ENCODE peak calls at places on chromosome 3, in nine cellular contexts. One of them, this sample, is unnamed.

GRCh38 chr3:65999606-66000005 is 39.1 kb downstream of the MAGI1 start:
- DNase-seq in T-helper 1 cell: no peak
- DNase-seq in NCI-H2171 treated with DMSO at 0.1 percent for 48 hours: no peak
- DNase-seq in ovary: no peak
- DNase-seq in Calu3: peak
- DNase-seq in epithelial cell of prostate: no peak
- DNase-seq in cardiac septum: no peak
- DNase-seq in GM03348: no peak
- DNase-seq in activated CD8-positive, alpha-beta memory T cell treated with anti-CD3 and anti-CD28 coated beads for 4 hours: no peak
- DNase-seq in this sample: no peak

GRCh38 chr3:159635047-159635641 is 353.5 kb upstream of the IL12A start:
- DNase-seq in T-helper 1 cell: no peak
- DNase-seq in NCI-H2171 treated with DMSO at 0.1 percent for 48 hours: no peak
- DNase-seq in ovary: no peak
- DNase-seq in Calu3: peak
- DNase-seq in epithelial cell of prostate: no peak
- DNase-seq in cardiac septum: no peak
- DNase-seq in GM03348: no peak
- DNase-seq in activated CD8-positive, alpha-beta memory T cell treated with anti-CD3 and anti-CD28 coated beads for 4 hours: no peak
- DNase-seq in this sample: no peak

GRCh38 chr3:126549861-126550487 is 8.8 kb downstream of the C3orf22 start:
- DNase-seq in T-helper 1 cell: no peak
- DNase-seq in NCI-H2171 treated with DMSO at 0.1 percent for 48 hours: no peak
- DNase-seq in ovary: no peak
- DNase-seq in Calu3: no peak
- DNase-seq in epithelial cell of prostate: no peak
- DNase-seq in cardiac septum: peak
- DNase-seq in GM03348: no peak
- DNase-seq in activated CD8-positive, alpha-beta memory T cell treated with anti-CD3 and anti-CD28 coated beads for 4 hours: no peak
- DNase-seq in this sample: peak

GRCh38 chr3:188683032-188683491 is 488.7 kb upstream of the TPRG1 start:
- DNase-seq in T-helper 1 cell: no peak
- DNase-seq in NCI-H2171 treated with DMSO at 0.1 percent for 48 hours: no peak
- DNase-seq in ovary: no peak
- DNase-seq in Calu3: peak
- DNase-seq in epithelial cell of prostate: no peak
- DNase-seq in cardiac septum: no peak
- DNase-seq in GM03348: peak
- DNase-seq in activated CD8-positive, alpha-beta memory T cell treated with anti-CD3 and anti-CD28 coated beads for 4 hours: no peak
- DNase-seq in this sample: no peak

GRCh38 chr3:57062119-57062631 is 1.7 kb downstream of the SPATA12 start:
- DNase-seq in T-helper 1 cell: no peak
- DNase-seq in NCI-H2171 treated with DMSO at 0.1 percent for 48 hours: no peak
- DNase-seq in ovary: peak
- DNase-seq in Calu3: no peak
- DNase-seq in epithelial cell of prostate: no peak
- DNase-seq in cardiac septum: no peak
- DNase-seq in GM03348: no peak
- DNase-seq in activated CD8-positive, alpha-beta memory T cell treated with anti-CD3 and anti-CD28 coated beads for 4 hours: no peak
- DNase-seq in this sample: no peak

GRCh38 chr3:124846189-124846588 is 41.0 kb downstream of the ITGB5 start:
- DNase-seq in T-helper 1 cell: no peak
- DNase-seq in NCI-H2171 treated with DMSO at 0.1 percent for 48 hours: peak
- DNase-seq in ovary: no peak
- DNase-seq in Calu3: no peak
- DNase-seq in epithelial cell of prostate: no peak
- DNase-seq in cardiac septum: no peak
- DNase-seq in GM03348: peak
- DNase-seq in activated CD8-positive, alpha-beta memory T cell treated with anti-CD3 and anti-CD28 coated beads for 4 hours: no peak
- DNase-seq in this sample: no peak

GRCh38 chr3:5891721-5892120 is 704.2 kb downstream of the EDEM1 start:
- DNase-seq in T-helper 1 cell: no peak
- DNase-seq in NCI-H2171 treated with DMSO at 0.1 percent for 48 hours: no peak
- DNase-seq in ovary: no peak
- DNase-seq in Calu3: no peak
- DNase-seq in epithelial cell of prostate: no peak
- DNase-seq in cardiac septum: no peak
- DNase-seq in GM03348: no peak
- DNase-seq in activated CD8-positive, alpha-beta memory T cell treated with anti-CD3 and anti-CD28 coated beads for 4 hours: no peak
- DNase-seq in this sample: no peak

GRCh38 chr3:195094211-195094921 is 176.6 kb downstream of the XXYLT1 start:
- DNase-seq in T-helper 1 cell: no peak
- DNase-seq in NCI-H2171 treated with DMSO at 0.1 percent for 48 hours: no peak
- DNase-seq in ovary: no peak
- DNase-seq in Calu3: no peak
- DNase-seq in epithelial cell of prostate: no peak
- DNase-seq in cardiac septum: peak
- DNase-seq in GM03348: no peak
- DNase-seq in activated CD8-positive, alpha-beta memory T cell treated with anti-CD3 and anti-CD28 coated beads for 4 hours: no peak
- DNase-seq in this sample: peak

GRCh38 chr3:116423945-116424344 is 21.3 kb downstream of the LSAMP start:
- DNase-seq in T-helper 1 cell: no peak
- DNase-seq in NCI-H2171 treated with DMSO at 0.1 percent for 48 hours: no peak
- DNase-seq in ovary: no peak
- DNase-seq in Calu3: no peak
- DNase-seq in epithelial cell of prostate: no peak
- DNase-seq in cardiac septum: no peak
- DNase-seq in GM03348: no peak
- DNase-seq in activated CD8-positive, alpha-beta memory T cell treated with anti-CD3 and anti-CD28 coated beads for 4 hours: no peak
- DNase-seq in this sample: no peak

This sample was measured in posterior vena cava.